ENCODE peak calls at places on chromosomes 11 and 22, in ten cellular contexts. One of them, this sample, is unnamed.

GRCh38 chr11:117969160-117969991 is 16.8 kb upstream of the IL10RA start:
- DNase-seq in GM06990: no peak
- DNase-seq in mucosa of descending colon: no peak
- DNase-seq in astrocyte of the cerebellum: no peak
- DNase-seq in psoas muscle: no peak
- DNase-seq in fibroblast of pulmonary artery: no peak
- DNase-seq in Caco-2: no peak
- DNase-seq in H1: peak; percentile 17
- DNase-seq in coronary artery: no peak
- DNase-seq in GM12865: no peak
- DNase-seq in this sample: no peak

GRCh38 chr11:88352139-88352538 is 14.6 kb upstream of the CTSC start:
- DNase-seq in GM06990: no peak
- DNase-seq in mucosa of descending colon: no peak
- DNase-seq in astrocyte of the cerebellum: peak; percentile 61
- DNase-seq in psoas muscle: no peak
- DNase-seq in fibroblast of pulmonary artery: peak; percentile 27
- DNase-seq in Caco-2: no peak
- DNase-seq in H1: no peak
- DNase-seq in coronary artery: no peak
- DNase-seq in GM12865: no peak
- DNase-seq in this sample: peak; percentile 69

GRCh38 chr11:46615756-46616155 is 1.3 kb downstream of the HARBI1 start:
- DNase-seq in GM06990: no peak
- DNase-seq in mucosa of descending colon: no peak
- DNase-seq in astrocyte of the cerebellum: no peak
- DNase-seq in psoas muscle: no peak
- DNase-seq in fibroblast of pulmonary artery: no peak
- DNase-seq in Caco-2: no peak
- DNase-seq in H1: no peak
- DNase-seq in coronary artery: no peak
- DNase-seq in GM12865: no peak
- DNase-seq in this sample: peak; percentile 25

GRCh38 chr11:77205467-77206263 is 77.6 kb downstream of the MYO7A start:
- DNase-seq in GM06990: no peak
- DNase-seq in mucosa of descending colon: no peak
- DNase-seq in astrocyte of the cerebellum: no peak
- DNase-seq in psoas muscle: no peak
- DNase-seq in fibroblast of pulmonary artery: no peak
- DNase-seq in Caco-2: no peak
- DNase-seq in H1: no peak
- DNase-seq in coronary artery: no peak
- DNase-seq in GM12865: no peak
- DNase-seq in this sample: no peak

GRCh38 chr11:31655483-31655882 is 145.9 kb downstream of the ELP4 start:
- DNase-seq in GM06990: no peak
- DNase-seq in mucosa of descending colon: no peak
- DNase-seq in astrocyte of the cerebellum: peak; percentile 70
- DNase-seq in psoas muscle: no peak
- DNase-seq in fibroblast of pulmonary artery: peak; percentile 70
- DNase-seq in Caco-2: no peak
- DNase-seq in H1: no peak
- DNase-seq in coronary artery: no peak
- DNase-seq in GM12865: no peak
- DNase-seq in this sample: peak; percentile 86

GRCh38 chr11:86559311-86559945 is 113.0 kb downstream of the ME3 start:
- DNase-seq in GM06990: no peak
- DNase-seq in mucosa of descending colon: no peak
- DNase-seq in astrocyte of the cerebellum: no peak
- DNase-seq in psoas muscle: no peak
- DNase-seq in fibroblast of pulmonary artery: peak; percentile 95
- DNase-seq in Caco-2: peak; percentile 66
- DNase-seq in H1: no peak
- DNase-seq in coronary artery: no peak
- DNase-seq in GM12865: no peak
- DNase-seq in this sample: peak; percentile 79

GRCh38 chr22:35355744-35356420 is 25.0 kb upstream of the HMOX1 start:
- DNase-seq in GM06990: no peak
- DNase-seq in mucosa of descending colon: no peak
- DNase-seq in astrocyte of the cerebellum: no peak
- DNase-seq in psoas muscle: no peak
- DNase-seq in fibroblast of pulmonary artery: no peak
- DNase-seq in Caco-2: no peak
- DNase-seq in H1: no peak
- DNase-seq in coronary artery: no peak
- DNase-seq in GM12865: no peak
- DNase-seq in this sample: peak; percentile 47

GRCh38 chr11:1655168-1656060 is 25.8 kb downstream of the KRTAP5-5 start:
- DNase-seq in GM06990: no peak
- DNase-seq in mucosa of descending colon: no peak
- DNase-seq in astrocyte of the cerebellum: no peak
- DNase-seq in psoas muscle: no peak
- DNase-seq in fibroblast of pulmonary artery: no peak
- DNase-seq in Caco-2: no peak
- DNase-seq in H1: no peak
- DNase-seq in coronary artery: peak; percentile 50
- DNase-seq in GM12865: no peak
- DNase-seq in this sample: no peak

GRCh38 chr11:121833970-121834369 is 282.0 kb downstream of the BLID start:
- DNase-seq in GM06990: no peak
- DNase-seq in mucosa of descending colon: no peak
- DNase-seq in astrocyte of the cerebellum: no peak
- DNase-seq in psoas muscle: no peak
- DNase-seq in fibroblast of pulmonary artery: peak; percentile 37
- DNase-seq in Caco-2: no peak
- DNase-seq in H1: no peak
- DNase-seq in coronary artery: no peak
- DNase-seq in GM12865: no peak
- DNase-seq in this sample: no peak

DNA sequence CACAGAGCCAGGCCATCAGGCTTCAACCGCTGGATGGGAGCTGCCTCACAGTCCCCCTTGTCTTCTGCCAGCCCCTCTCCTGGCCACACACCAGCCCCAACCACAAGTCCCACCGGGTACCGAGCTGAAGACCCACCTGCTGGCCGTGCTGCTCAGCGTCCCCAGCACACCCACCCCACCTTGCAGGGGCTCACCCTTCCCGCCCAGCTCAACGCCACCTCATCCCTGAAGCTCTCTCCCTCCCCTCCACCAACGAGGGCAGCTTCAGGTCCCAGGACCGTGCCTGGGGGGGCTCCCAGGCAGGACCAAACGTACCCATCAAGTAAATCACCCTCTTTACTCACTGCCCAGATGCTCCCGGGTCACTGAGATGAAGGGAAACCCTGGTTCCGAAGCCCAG is 141.0 kb downstream of the CRYBB2 start:
- DNase-seq in GM06990: no peak
- DNase-seq in mucosa of descending colon: no peak
- DNase-seq in astrocyte of the cerebellum: no peak
- DNase-seq in psoas muscle: no peak
- DNase-seq in fibroblast of pulmonary artery: no peak
- DNase-seq in Caco-2: no peak
- DNase-seq in H1: no peak
- DNase-seq in coronary artery: no peak
- DNase-seq in GM12865: no peak
- DNase-seq in this sample: no peak
- H3K4me3 ChIP-seq in GM06990: no peak overlapping the region
- H3K4me3 ChIP-seq in mucosa of descending colon: no peak overlapping the region
- H3K4me3 ChIP-seq in astrocyte of the cerebellum: no peak overlapping the region
- H3K4me3 ChIP-seq in psoas muscle: no peak overlapping the region
- H3K4me3 ChIP-seq in fibroblast of pulmonary artery: no peak overlapping the region
- H3K4me3 ChIP-seq in Caco-2: no peak overlapping the region
- H3K4me3 ChIP-seq in H1: no peak overlapping the region
- H3K4me3 ChIP-seq in coronary artery: no peak overlapping the region
- H3K4me3 ChIP-seq in GM12865: no peak overlapping the region
- H3K4me3 ChIP-seq in this sample: no peak overlapping the region

DNA sequence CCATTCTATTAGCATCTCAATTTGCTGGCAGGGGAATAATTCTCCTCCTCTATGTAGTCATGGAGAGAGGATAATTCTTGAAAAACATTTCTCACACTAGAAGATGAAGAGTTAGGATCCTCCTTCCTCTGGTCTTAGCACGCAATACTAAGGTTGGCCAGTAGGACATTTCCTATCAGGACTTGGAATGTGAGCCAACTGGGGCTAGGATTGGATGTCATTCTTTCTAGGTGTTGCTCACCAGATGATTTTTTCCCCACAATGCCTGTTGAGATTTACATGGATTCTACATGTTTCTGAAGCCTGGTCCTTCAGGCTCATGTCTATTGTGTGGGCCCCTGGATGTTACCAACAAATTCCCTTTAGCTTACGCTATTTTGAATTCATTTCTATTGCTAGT is 28.0 kb downstream of the SLN start:
- DNase-seq in GM06990: no peak
- DNase-seq in mucosa of descending colon: no peak
- DNase-seq in astrocyte of the cerebellum: no peak
- DNase-seq in psoas muscle: no peak
- DNase-seq in fibroblast of pulmonary artery: peak; percentile 17
- DNase-seq in Caco-2: peak; percentile 42
- DNase-seq in H1: no peak
- DNase-seq in coronary artery: no peak
- DNase-seq in GM12865: no peak
- DNase-seq in this sample: no peak
- TF ChIP-seq CTCF in GM06990: peak; percentile 32
- TF ChIP-seq CTCF in mucosa of descending colon: no peak
- TF ChIP-seq CTCF in astrocyte of the cerebellum: peak; percentile 50
- TF ChIP-seq CTCF in psoas muscle: peak; percentile 19
- TF ChIP-seq CTCF in fibroblast of pulmonary artery: peak; percentile 48
- TF ChIP-seq CTCF in Caco-2: peak; percentile 54
- TF ChIP-seq CTCF in H1: peak; percentile 49
- TF ChIP-seq CTCF in coronary artery: no peak
- TF ChIP-seq CTCF in GM12865: peak; percentile 34
- TF ChIP-seq CTCF in this sample: peak; percentile 48

DNA sequence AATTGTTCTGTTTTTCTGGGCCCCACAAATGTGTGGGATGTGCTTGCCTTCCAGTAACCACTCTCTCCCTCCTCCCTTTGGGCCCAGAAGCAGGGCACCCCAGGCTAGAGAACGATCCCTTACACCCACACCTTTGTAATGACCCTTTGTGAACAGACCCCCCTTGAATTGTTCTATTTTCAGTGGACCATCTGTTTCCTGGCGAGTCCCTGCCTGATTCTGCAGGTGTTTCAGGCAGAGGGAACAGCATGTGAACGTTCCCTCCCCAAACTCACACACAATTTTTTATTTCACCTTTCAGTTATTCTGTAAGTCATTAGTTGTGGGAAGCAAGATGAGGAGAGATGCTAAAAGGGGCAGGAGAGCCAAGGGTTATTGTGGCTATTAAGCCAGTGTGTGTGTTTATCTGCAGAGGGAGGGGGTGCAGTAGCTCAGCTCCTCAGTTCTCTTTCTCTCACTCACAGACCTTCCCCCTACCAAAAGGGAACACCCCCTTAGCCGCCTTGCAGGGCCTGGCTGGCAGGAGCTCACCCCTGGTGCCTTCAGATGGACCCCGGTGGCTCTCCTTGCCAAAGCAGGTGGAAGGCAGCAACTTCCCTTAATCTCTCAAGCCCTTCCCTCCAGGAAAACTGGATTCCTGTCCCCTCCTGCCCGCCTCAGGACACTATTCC is 64.8 kb upstream of the SPON1 start:
- DNase-seq in GM06990: no peak
- DNase-seq in mucosa of descending colon: no peak
- DNase-seq in astrocyte of the cerebellum: no peak
- DNase-seq in psoas muscle: no peak
- DNase-seq in fibroblast of pulmonary artery: no peak
- DNase-seq in Caco-2: no peak
- DNase-seq in H1: no peak
- DNase-seq in coronary artery: no peak
- DNase-seq in GM12865: no peak
- DNase-seq in this sample: no peak
- H3K4me3 ChIP-seq in GM06990: no peak overlapping the region
- H3K4me3 ChIP-seq in mucosa of descending colon: no peak overlapping the region
- H3K4me3 ChIP-seq in astrocyte of the cerebellum: no peak overlapping the region
- H3K4me3 ChIP-seq in psoas muscle: no peak overlapping the region
- H3K4me3 ChIP-seq in fibroblast of pulmonary artery: no peak overlapping the region
- H3K4me3 ChIP-seq in Caco-2: no peak overlapping the region
- H3K4me3 ChIP-seq in H1: no peak overlapping the region
- H3K4me3 ChIP-seq in coronary artery: no peak overlapping the region
- H3K4me3 ChIP-seq in GM12865: no peak overlapping the region
- H3K4me3 ChIP-seq in this sample: no peak overlapping the region

GRCh38 chr11:124978316-124978715 is 24.3 kb downstream of the CCDC15 start:
- DNase-seq in GM06990: no peak
- DNase-seq in mucosa of descending colon: no peak
- DNase-seq in astrocyte of the cerebellum: peak; percentile 11
- DNase-seq in psoas muscle: no peak
- DNase-seq in fibroblast of pulmonary artery: no peak
- DNase-seq in Caco-2: no peak
- DNase-seq in H1: no peak
- DNase-seq in coronary artery: no peak
- DNase-seq in GM12865: no peak
- DNase-seq in this sample: no peak

GRCh38 chr11:124971810-124972209 is 17.8 kb downstream of the CCDC15 start:
- DNase-seq in GM06990: no peak
- DNase-seq in mucosa of descending colon: no peak
- DNase-seq in astrocyte of the cerebellum: no peak
- DNase-seq in psoas muscle: no peak
- DNase-seq in fibroblast of pulmonary artery: no peak
- DNase-seq in Caco-2: no peak
- DNase-seq in H1: no peak
- DNase-seq in coronary artery: no peak
- DNase-seq in GM12865: no peak
- DNase-seq in this sample: no peak

GRCh38 chr11:124982043-124982442 is 28.0 kb downstream of the CCDC15 start:
- DNase-seq in GM06990: no peak
- DNase-seq in mucosa of descending colon: no peak
- DNase-seq in astrocyte of the cerebellum: no peak
- DNase-seq in psoas muscle: no peak
- DNase-seq in fibroblast of pulmonary artery: no peak
- DNase-seq in Caco-2: no peak
- DNase-seq in H1: no peak
- DNase-seq in coronary artery: no peak
- DNase-seq in GM12865: no peak
- DNase-seq in this sample: no peak

GRCh38 chr11:124977006-124977405 is 23.0 kb downstream of the CCDC15 start:
- DNase-seq in GM06990: no peak
- DNase-seq in mucosa of descending colon: no peak
- DNase-seq in astrocyte of the cerebellum: no peak
- DNase-seq in psoas muscle: no peak
- DNase-seq in fibroblast of pulmonary artery: peak; percentile 13
- DNase-seq in Caco-2: no peak
- DNase-seq in H1: no peak
- DNase-seq in coronary artery: no peak
- DNase-seq in GM12865: no peak
- DNase-seq in this sample: no peak
- TF ChIP-seq CTCF in GM06990: no peak
- TF ChIP-seq CTCF in mucosa of descending colon: no peak
- TF ChIP-seq CTCF in astrocyte of the cerebellum: no peak
- TF ChIP-seq CTCF in psoas muscle: no peak
- TF ChIP-seq CTCF in fibroblast of pulmonary artery: no peak
- TF ChIP-seq CTCF in Caco-2: no peak
- TF ChIP-seq CTCF in H1: no peak
- TF ChIP-seq CTCF in coronary artery: no peak
- TF ChIP-seq CTCF in GM12865: no peak
- TF ChIP-seq CTCF in this sample: no peak

DNA sequence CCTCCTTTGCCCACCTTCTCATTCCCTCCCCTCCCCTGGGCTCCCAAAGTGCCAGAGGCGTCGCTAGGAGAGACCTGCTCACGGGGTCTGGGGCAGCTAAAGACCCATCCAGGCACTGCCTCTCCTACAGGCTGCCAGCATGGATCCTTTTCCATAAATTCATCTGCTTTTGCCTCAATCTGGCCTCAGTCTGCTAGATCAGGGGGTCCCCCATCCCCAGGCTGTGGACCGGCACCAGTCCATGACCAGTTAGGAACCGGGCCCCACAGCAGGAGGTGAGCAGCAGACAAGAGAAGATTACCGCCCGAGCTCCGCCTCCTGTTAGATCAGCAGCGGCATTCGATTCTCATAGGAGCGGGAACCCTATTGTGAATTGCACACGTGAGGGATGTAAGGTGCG is 12.3 kb downstream of the LTO1 start:
- DNase-seq in GM06990: no peak
- DNase-seq in mucosa of descending colon: peak; percentile 47
- DNase-seq in astrocyte of the cerebellum: no peak
- DNase-seq in psoas muscle: no peak
- DNase-seq in fibroblast of pulmonary artery: no peak
- DNase-seq in Caco-2: no peak
- DNase-seq in H1: no peak
- DNase-seq in coronary artery: no peak
- DNase-seq in GM12865: no peak
- DNase-seq in this sample: no peak
- H3K4me3 ChIP-seq in GM06990: no peak overlapping the region
- H3K4me3 ChIP-seq in mucosa of descending colon: no peak overlapping the region
- H3K4me3 ChIP-seq in astrocyte of the cerebellum: no peak overlapping the region
- H3K4me3 ChIP-seq in psoas muscle: no peak overlapping the region
- H3K4me3 ChIP-seq in fibroblast of pulmonary artery: no peak overlapping the region
- H3K4me3 ChIP-seq in Caco-2: no peak overlapping the region
- H3K4me3 ChIP-seq in H1: no peak overlapping the region
- H3K4me3 ChIP-seq in coronary artery: no peak overlapping the region
- H3K4me3 ChIP-seq in GM12865: no peak overlapping the region
- H3K4me3 ChIP-seq in this sample: no peak overlapping the region